ENCODE peak calls at places on chromosomes 16 and 17, in eight cellular contexts. One of them, this sample, is unnamed.

GRCh38 chr17:27422601-27423000 is 33.6 kb upstream of the KSR1 start:
- DNase-seq in brain microvascular endothelial cell: no peak
- DNase-seq in endothelial cell: no peak
- DNase-seq in CD8-positive, alpha-beta T cell: no peak
- DNase-seq in GM12864: no peak
- DNase-seq in GM23338: no peak
- DNase-seq in fibroblast of the aortic adventitia: no peak
- DNase-seq in astrocyte of the spinal cord: no peak
- DNase-seq in this sample: no peak

GRCh38 chr17:46736100-46736499 is 82.4 kb downstream of the WNT3 start:
- DNase-seq in GM12864: peak
- DNase-seq in brain microvascular endothelial cell: no peak
- DNase-seq in astrocyte of the spinal cord: no peak
- DNase-seq in CD8-positive, alpha-beta T cell: no peak
- DNase-seq in fibroblast of the aortic adventitia: no peak
- DNase-seq in endothelial cell: no peak
- DNase-seq in GM23338: no peak
- DNase-seq in this sample: no peak

GRCh38 chr16:55294947-55295346 is 29.1 kb upstream of the IRX6 start:
- DNase-seq in CD8-positive, alpha-beta T cell: no peak
- DNase-seq in fibroblast of the aortic adventitia: peak
- DNase-seq in GM12864: no peak
- DNase-seq in endothelial cell: no peak
- DNase-seq in astrocyte of the spinal cord: no peak
- DNase-seq in GM23338: no peak
- DNase-seq in brain microvascular endothelial cell: no peak
- DNase-seq in this sample: no peak

GRCh38 chr17:55411463-55411855 is 10.2 kb downstream of the MMD start:
- DNase-seq in astrocyte of the spinal cord: no peak
- DNase-seq in GM23338: no peak
- DNase-seq in GM12864: no peak
- DNase-seq in endothelial cell: no peak
- DNase-seq in brain microvascular endothelial cell: no peak
- DNase-seq in fibroblast of the aortic adventitia: no peak
- DNase-seq in CD8-positive, alpha-beta T cell: no peak
- DNase-seq in this sample: no peak

GRCh38 chr16:85393674-85394510 is 219.2 kb upstream of the GSE1 start:
- DNase-seq in GM23338: peak
- DNase-seq in GM12864: no peak
- DNase-seq in fibroblast of the aortic adventitia: peak
- DNase-seq in astrocyte of the spinal cord: peak
- DNase-seq in CD8-positive, alpha-beta T cell: peak
- DNase-seq in endothelial cell: peak
- DNase-seq in brain microvascular endothelial cell: peak
- DNase-seq in this sample: peak

GRCh38 chr17:66684716-66685115 is 150.2 kb upstream of the CACNG5 start:
- DNase-seq in endothelial cell: no peak
- DNase-seq in brain microvascular endothelial cell: no peak
- DNase-seq in GM12864: no peak
- DNase-seq in CD8-positive, alpha-beta T cell: no peak
- DNase-seq in astrocyte of the spinal cord: no peak
- DNase-seq in fibroblast of the aortic adventitia: peak
- DNase-seq in GM23338: no peak
- DNase-seq in this sample: no peak

GRCh38 chr17:34672176-34672785 is 92.9 kb downstream of the TMEM132E start:
- DNase-seq in CD8-positive, alpha-beta T cell: no peak
- DNase-seq in fibroblast of the aortic adventitia: no peak
- DNase-seq in GM23338: no peak
- DNase-seq in GM12864: no peak
- DNase-seq in astrocyte of the spinal cord: no peak
- DNase-seq in brain microvascular endothelial cell: no peak
- DNase-seq in endothelial cell: no peak
- DNase-seq in this sample: no peak

GRCh38 chr17:40529991-40530390 is 28.6 kb upstream of the TNS4 start:
- DNase-seq in CD8-positive, alpha-beta T cell: no peak
- DNase-seq in fibroblast of the aortic adventitia: no peak
- DNase-seq in brain microvascular endothelial cell: no peak
- DNase-seq in GM23338: no peak
- DNase-seq in astrocyte of the spinal cord: no peak
- DNase-seq in endothelial cell: no peak
- DNase-seq in GM12864: no peak
- DNase-seq in this sample: no peak

GRCh38 chr17:15651001-15651582 is 31.6 kb upstream of the FBXW10B start:
- DNase-seq in brain microvascular endothelial cell: no peak
- DNase-seq in GM23338: no peak
- DNase-seq in CD8-positive, alpha-beta T cell: no peak
- DNase-seq in fibroblast of the aortic adventitia: no peak
- DNase-seq in astrocyte of the spinal cord: no peak
- DNase-seq in endothelial cell: no peak
- DNase-seq in GM12864: no peak
- DNase-seq in this sample: no peak

GRCh38 chr17:32519769-32520701 is 33.2 kb downstream of the CDK5R1 start:
- DNase-seq in GM12864: no peak
- DNase-seq in astrocyte of the spinal cord: peak
- DNase-seq in GM23338: peak
- DNase-seq in CD8-positive, alpha-beta T cell: peak
- DNase-seq in brain microvascular endothelial cell: no peak
- DNase-seq in endothelial cell: peak
- DNase-seq in fibroblast of the aortic adventitia: peak
- DNase-seq in this sample: no peak

GRCh38 chr16:13120557-13120956 is 219.2 kb downstream of the SHISA9 start:
- DNase-seq in astrocyte of the spinal cord: no peak
- DNase-seq in CD8-positive, alpha-beta T cell: no peak
- DNase-seq in GM23338: peak
- DNase-seq in fibroblast of the aortic adventitia: no peak
- DNase-seq in GM12864: no peak
- DNase-seq in endothelial cell: no peak
- DNase-seq in brain microvascular endothelial cell: no peak
- DNase-seq in this sample: no peak

GRCh38 chr17:70181376-70181775 is 12.0 kb downstream of the KCNJ2 start:
- DNase-seq in CD8-positive, alpha-beta T cell: no peak
- DNase-seq in brain microvascular endothelial cell: no peak
- DNase-seq in fibroblast of the aortic adventitia: no peak
- DNase-seq in GM23338: no peak
- DNase-seq in astrocyte of the spinal cord: no peak
- DNase-seq in GM12864: no peak
- DNase-seq in endothelial cell: no peak
- DNase-seq in this sample: no peak

GRCh38 chr16:69106491-69107291 is 1.2 kb downstream of the HAS3 start:
- DNase-seq in brain microvascular endothelial cell: no peak
- DNase-seq in GM12864: no peak
- DNase-seq in GM23338: peak
- DNase-seq in endothelial cell: no peak
- DNase-seq in CD8-positive, alpha-beta T cell: no peak
- DNase-seq in fibroblast of the aortic adventitia: no peak
- DNase-seq in astrocyte of the spinal cord: no peak
- DNase-seq in this sample: no peak

GRCh38 chr17:48541574-48542113 is 3.3 kb downstream of the HOXB2 start:
- DNase-seq in astrocyte of the spinal cord: peak
- DNase-seq in CD8-positive, alpha-beta T cell: peak
- DNase-seq in endothelial cell: no peak
- DNase-seq in fibroblast of the aortic adventitia: peak
- DNase-seq in GM23338: peak
- DNase-seq in brain microvascular endothelial cell: no peak
- DNase-seq in GM12864: no peak
- DNase-seq in this sample: no peak

GRCh38 chr16:38941-39892 is 14.2 kb downstream of the POLR3K start:
- DNase-seq in GM12864: peak
- DNase-seq in brain microvascular endothelial cell: no peak
- DNase-seq in endothelial cell: no peak
- DNase-seq in GM23338: no peak
- DNase-seq in fibroblast of the aortic adventitia: no peak
- DNase-seq in astrocyte of the spinal cord: no peak
- DNase-seq in CD8-positive, alpha-beta T cell: peak
- DNase-seq in this sample: no peak

GRCh38 chr16:58127033-58127556 is 2.1 kb downstream of the CFAP20 start:
- DNase-seq in brain microvascular endothelial cell: peak
- DNase-seq in GM23338: peak
- DNase-seq in GM12864: no peak
- DNase-seq in CD8-positive, alpha-beta T cell: no peak
- DNase-seq in astrocyte of the spinal cord: peak
- DNase-seq in endothelial cell: no peak
- DNase-seq in fibroblast of the aortic adventitia: peak
- DNase-seq in this sample: no peak

GRCh38 chr17:7258731-7259554 is 3.3 kb downstream of the CLDN7 start:
- DNase-seq in fibroblast of the aortic adventitia: peak
- DNase-seq in CD8-positive, alpha-beta T cell: no peak
- DNase-seq in brain microvascular endothelial cell: no peak
- DNase-seq in astrocyte of the spinal cord: no peak
- DNase-seq in GM12864: no peak
- DNase-seq in endothelial cell: no peak
- DNase-seq in GM23338: no peak
- DNase-seq in this sample: no peak

GRCh38 chr17:73625975-73626706 is 18.1 kb downstream of the SDK2 start:
- DNase-seq in CD8-positive, alpha-beta T cell: no peak
- DNase-seq in endothelial cell: no peak
- DNase-seq in GM12864: no peak
- DNase-seq in astrocyte of the spinal cord: no peak
- DNase-seq in brain microvascular endothelial cell: no peak
- DNase-seq in GM23338: no peak
- DNase-seq in fibroblast of the aortic adventitia: no peak
- DNase-seq in this sample: no peak
- TF ChIP-seq CTCF in CD8-positive, alpha-beta T cell: no peak
- TF ChIP-seq CTCF in endothelial cell: no peak
- TF ChIP-seq CTCF in GM12864: no peak
- TF ChIP-seq CTCF in astrocyte of the spinal cord: no peak
- TF ChIP-seq CTCF in brain microvascular endothelial cell: no peak
- TF ChIP-seq CTCF in GM23338: no peak
- TF ChIP-seq CTCF in fibroblast of the aortic adventitia: no peak
- TF ChIP-seq CTCF in this sample: no peak

GRCh38 chr17:76365256-76365903 is 11.7 kb upstream of the PRPSAP1 start:
- DNase-seq in endothelial cell: no peak
- DNase-seq in brain microvascular endothelial cell: no peak
- DNase-seq in astrocyte of the spinal cord: no peak
- DNase-seq in fibroblast of the aortic adventitia: no peak
- DNase-seq in GM23338: peak
- DNase-seq in GM12864: no peak
- DNase-seq in CD8-positive, alpha-beta T cell: no peak
- DNase-seq in this sample: no peak
- TF ChIP-seq CTCF in endothelial cell: no peak
- TF ChIP-seq CTCF in brain microvascular endothelial cell: peak
- TF ChIP-seq CTCF in astrocyte of the spinal cord: peak
- TF ChIP-seq CTCF in fibroblast of the aortic adventitia: peak
- TF ChIP-seq CTCF in GM23338: peak
- TF ChIP-seq CTCF in GM12864: peak
- TF ChIP-seq CTCF in CD8-positive, alpha-beta T cell: no peak
- TF ChIP-seq CTCF in this sample: peak

DNA sequence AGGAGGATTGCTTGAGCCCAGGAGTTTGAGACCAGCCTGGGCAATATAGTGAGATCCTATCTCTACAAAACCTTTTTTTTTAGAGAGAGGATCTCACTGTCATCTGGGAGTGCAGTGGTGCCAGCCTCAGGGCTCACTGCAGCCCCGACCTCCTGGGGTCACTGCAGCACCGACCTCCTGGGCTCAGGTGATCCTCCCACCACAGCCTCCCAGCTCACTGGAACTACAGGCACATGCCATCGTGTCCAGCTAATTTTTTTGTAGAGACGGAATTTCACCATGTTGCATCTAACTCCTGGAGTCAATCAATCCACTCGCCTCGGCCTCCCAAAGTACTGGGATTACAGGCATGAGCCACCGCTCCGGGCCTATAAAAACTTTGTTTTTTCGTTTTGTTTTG is 15.4 kb downstream of the MAPK8IP3 start:
- DNase-seq in GM23338: no peak
- DNase-seq in astrocyte of the spinal cord: no peak
- DNase-seq in brain microvascular endothelial cell: no peak
- DNase-seq in endothelial cell: no peak
- DNase-seq in GM12864: no peak
- DNase-seq in CD8-positive, alpha-beta T cell: no peak
- DNase-seq in fibroblast of the aortic adventitia: no peak
- DNase-seq in this sample: no peak
- TF ChIP-seq CTCF in GM23338: no peak
- TF ChIP-seq CTCF in astrocyte of the spinal cord: no peak
- TF ChIP-seq CTCF in brain microvascular endothelial cell: no peak
- TF ChIP-seq CTCF in endothelial cell: no peak
- TF ChIP-seq CTCF in GM12864: no peak
- TF ChIP-seq CTCF in CD8-positive, alpha-beta T cell: no peak
- TF ChIP-seq CTCF in fibroblast of the aortic adventitia: no peak
- TF ChIP-seq CTCF in this sample: no peak

GRCh38 chr16:17565605-17566004 is 94.8 kb upstream of the XYLT1 start:
- DNase-seq in fibroblast of the aortic adventitia: no peak
- DNase-seq in astrocyte of the spinal cord: no peak
- DNase-seq in endothelial cell: no peak
- DNase-seq in GM12864: no peak
- DNase-seq in brain microvascular endothelial cell: no peak
- DNase-seq in CD8-positive, alpha-beta T cell: no peak
- DNase-seq in GM23338: no peak
- DNase-seq in this sample: no peak
- TF ChIP-seq CTCF in fibroblast of the aortic adventitia: no peak
- TF ChIP-seq CTCF in astrocyte of the spinal cord: no peak
- TF ChIP-seq CTCF in endothelial cell: peak
- TF ChIP-seq CTCF in GM12864: peak
- TF ChIP-seq CTCF in brain microvascular endothelial cell: no peak
- TF ChIP-seq CTCF in CD8-positive, alpha-beta T cell: no peak
- TF ChIP-seq CTCF in GM23338: peak
- TF ChIP-seq CTCF in this sample: no peak